ENCODE peak calls at places on chromosomes 3 and 15, in four cellular contexts. Z, D, L and X are unnamed samples. For H3K27me3, the result is how much of the 10 kb centered on the place peaks cover.

GRCh38 chr3:192758654-192759053 is 31.3 kb upstream of the FGF12 start:
- ATAC-seq in Z (no peak), D (no peak), L (no peak), X (no peak)

GRCh38 chr3:150370129-150370602 is 37.9 kb upstream of the TSC22D2 start:
- ATAC-seq in Z (no peak), D (peak), L (peak), X (peak)

GRCh38 chr15:99729920-99730319 is 3.3 kb downstream of the LYSMD4 start:
- ATAC-seq in Z (no peak), D (no peak), L (no peak), X (no peak)

GRCh38 chr15:43093026-43093425 is 12.8 kb downstream of the UBR1 start:
- ATAC-seq in Z (no peak), D (no peak), L (no peak), X (no peak)

GRCh38 chr3:31218082-31218481 is 314.6 kb upstream of the STT3B start:
- ATAC-seq in Z (no peak), D (no peak), L (no peak), X (no peak)

GRCh38 chr3:123329636-123330340 is 119.1 kb downstream of the ADCY5 start:
- ATAC-seq in Z (peak), D (no peak), L (no peak), X (no peak)

GRCh38 chr3:72347819-72348319 is 500.4 kb downstream of the SHQ1 start:
- ATAC-seq in Z (peak), D (peak), L (peak), X (peak)

GRCh38 chr15:58749532-58750337 is at the start of gene ADAM10:
- ATAC-seq in Z (peak), D (peak), L (peak), X (peak)

GRCh38 chr3:4356225-4356540 is 53.0 kb downstream of the SETMAR start:
- ATAC-seq in Z (no peak), D (no peak), L (no peak), X (no peak)

GRCh38 chr3:151379083-151379734 is 5.3 kb downstream of the P2RY12 start:
- ATAC-seq in Z (peak), D (peak), L (no peak), X (no peak)

GRCh38 chr3:14481018-14481645 is 59.0 kb downstream of the GRIP2 start:
- ATAC-seq in Z (no peak), D (no peak), L (no peak), X (no peak)

GRCh38 chr15:63374686-63375520 is 6.7 kb downstream of the CA12 start:
- ATAC-seq in Z (no peak), D (peak), L (peak), X (peak)

GRCh38 chr3:158739661-158740060 is 7.4 kb upstream of the RARRES1 start:
- ATAC-seq in Z (no peak), D (no peak), L (no peak), X (no peak)

GRCh38 chr3:62277470-62277869 is 95.9 kb downstream of the FEZF2 start:
- ATAC-seq in Z (no peak), D (no peak), L (no peak), X (no peak)

GRCh38 chr15:57866149-57866736 is 159.7 kb downstream of the POLR2M start:
- ATAC-seq in Z (peak), D (peak), L (peak), X (peak)

GRCh38 chr3:1380926-1381646 is 288.3 kb downstream of the CNTN6 start:
- ATAC-seq in Z (no peak), D (no peak), L (peak), X (peak)

GRCh38 chr15:76181705-76182107 is 121.9 kb downstream of the TMEM266 start:
- ATAC-seq in Z (no peak), D (no peak), L (no peak), X (no peak)

GRCh38 chr15:77412972-77413371 is 6.9 kb downstream of the PEAK1 start:
- ATAC-seq in Z (no peak), D (no peak), L (no peak), X (no peak)

GRCh38 chr15:98997755-98998154 is 9.8 kb downstream of the PGPEP1L start:
- ATAC-seq in Z (no peak), D (no peak), L (no peak), X (no peak)

GRCh38 chr3:10312866-10313265 is 8.0 kb downstream of the SEC13 start:
- ATAC-seq in Z (peak), D (no peak), L (no peak), X (no peak)

GRCh38 chr3:134373278-134373941 is 837 bp downstream of the AMOTL2 start:
- ATAC-seq in Z (peak), D (peak), L (peak), X (peak)

GRCh38 chr15:89167267-89168176 is 53.9 kb downstream of the RLBP1 start:
- ATAC-seq in Z (no peak), D (peak), L (peak), X (peak)

GRCh38 chr3:37418357-37418756 is 244.0 kb upstream of the LRRFIP2 start:
- ATAC-seq in Z (no peak), D (no peak), L (no peak), X (no peak)

DNA sequence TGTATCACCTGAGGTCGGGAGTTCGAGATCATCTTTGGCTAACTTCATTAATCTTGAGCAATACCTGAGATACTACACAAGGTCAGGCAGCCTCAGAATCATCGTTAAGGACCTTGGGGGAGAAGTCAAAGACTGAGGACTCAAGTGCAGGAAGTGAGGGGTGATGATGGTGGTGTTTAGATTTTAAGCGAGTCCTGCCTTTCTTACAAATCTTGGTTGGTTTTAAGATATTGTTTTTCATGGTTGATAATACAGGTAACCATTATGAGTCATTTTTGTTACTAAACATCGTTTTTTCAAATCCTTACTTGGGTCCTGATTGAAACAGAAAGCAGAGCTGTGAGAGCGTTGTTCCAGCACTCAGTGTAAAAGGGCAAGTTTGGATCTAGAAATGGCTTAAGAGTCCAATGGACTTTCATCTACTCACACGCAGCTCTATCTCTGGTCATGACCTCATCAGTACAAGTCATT is 4.1 kb downstream of the RASGRP1 start:
- ATAC-seq in Z (no peak), D (no peak), L (no peak), X (no peak)
- H3K27me3 ChIP-seq in Z (under half), D (under half), L (under half), X (half or more)

DNA sequence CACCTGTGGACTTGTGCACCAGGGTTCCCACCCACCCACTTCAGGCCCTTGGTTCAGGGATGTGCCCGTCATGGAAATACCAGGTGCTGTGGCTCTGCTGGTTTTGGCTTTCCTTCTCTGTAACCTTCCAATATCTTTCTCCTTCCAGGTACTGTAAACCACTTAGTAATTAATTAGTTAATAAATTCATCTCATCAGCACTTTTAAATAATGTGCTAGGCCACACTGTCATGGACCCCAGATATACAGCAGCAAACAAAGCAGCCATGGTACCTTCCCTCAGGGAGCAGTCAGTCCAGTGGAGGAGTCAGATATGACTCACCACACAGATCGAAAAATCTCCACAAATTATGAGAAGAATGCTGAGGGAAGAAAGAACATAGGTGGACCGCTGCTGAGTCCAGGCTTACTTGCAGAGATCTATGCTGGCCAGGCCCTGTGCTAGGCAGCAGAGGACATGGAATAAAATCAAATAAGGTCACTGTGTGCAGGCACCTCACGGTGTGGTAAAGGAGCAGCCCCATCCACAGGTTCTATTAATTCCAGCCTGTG is 6.8 kb upstream of the GATA2 start:
- ATAC-seq in Z (no peak), D (peak), L (no peak), X (no peak)
- TF ChIP-seq CTCF in Z (no peak), D (no peak), L (no peak), X (no peak)

GRCh38 chr3:86785381-86785780 is 205.6 kb downstream of the VGLL3 start:
- ATAC-seq in Z (no peak), D (no peak), L (peak), X (peak)

GRCh38 chr3:86782271-86782670 is 208.7 kb downstream of the VGLL3 start:
- ATAC-seq in Z (no peak), D (no peak), L (no peak), X (no peak)

GRCh38 chr3:86787091-86787490 is 203.9 kb downstream of the VGLL3 start:
- ATAC-seq in Z (no peak), D (no peak), L (no peak), X (no peak)

GRCh38 chr3:86788371-86788770 is 202.6 kb downstream of the VGLL3 start:
- ATAC-seq in Z (no peak), D (no peak), L (peak), X (no peak)

GRCh38 chr3:86782860-86783259 is 208.1 kb downstream of the VGLL3 start:
- ATAC-seq in Z (no peak), D (no peak), L (no peak), X (no peak)
- TF ChIP-seq POLR2AphosphoS5 in Z (no peak), D (no peak), L (no peak), X (no peak)

DNA sequence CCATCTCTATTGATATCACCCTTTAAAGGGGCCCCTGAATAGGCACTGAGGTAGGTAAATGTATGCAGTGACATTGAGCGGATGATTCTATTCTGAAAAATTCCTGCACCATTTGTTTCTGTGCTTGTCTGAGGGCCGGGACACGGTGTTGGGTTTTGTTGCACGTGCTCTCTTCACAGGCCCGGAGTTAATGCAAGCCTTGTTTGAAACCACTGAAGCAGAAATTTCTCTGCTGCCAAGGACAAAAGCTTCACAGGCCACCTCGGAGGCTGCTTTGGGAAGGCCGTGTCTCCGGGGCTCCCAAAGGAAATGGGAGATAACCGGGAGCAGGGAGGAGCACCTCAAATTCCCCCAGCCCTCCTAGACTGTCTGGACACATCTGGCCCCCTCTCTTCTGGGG is 179.4 kb downstream of the OPA1 start:
- ATAC-seq in Z (no peak), D (no peak), L (no peak), X (no peak)
- H3K27me3 ChIP-seq in Z (under half), D (under half), L (under half), X (under half)

DNA sequence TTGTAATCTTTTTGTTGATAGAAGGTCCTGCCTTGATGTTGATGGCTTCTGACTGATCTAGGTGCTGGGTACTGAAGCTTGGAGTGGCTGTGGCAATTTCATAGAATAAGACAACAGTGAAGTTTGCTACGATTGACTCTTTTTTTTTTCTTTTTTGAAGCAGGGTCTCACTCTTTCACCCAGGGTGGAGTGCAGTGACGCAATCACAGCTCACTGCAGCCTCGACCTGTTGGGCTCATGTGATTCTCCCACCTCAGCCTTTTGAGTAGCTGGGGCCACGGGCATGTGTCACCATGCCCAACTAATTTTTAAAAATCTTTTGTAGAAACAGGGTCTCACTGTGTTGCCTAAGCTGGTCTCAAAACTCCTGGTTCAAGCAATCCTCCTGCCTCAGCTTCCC is 14.2 kb downstream of the ARID3B start:
- ATAC-seq in Z (no peak), D (no peak), L (no peak), X (no peak)
- TF ChIP-seq CTCF in Z (no peak), D (no peak), L (no peak), X (no peak)